ENCODE peak calls at places on chromosomes 5 and 9, in four cellular contexts. One of them, this sample, is unnamed.

GRCh38 chr5:11504794-11505193 is 399.5 kb downstream of the CTNND2 start:
- DNase-seq in astrocyte of the spinal cord: peak
- DNase-seq in GM06990: no peak
- DNase-seq in AG04450: no peak
- DNase-seq in this sample: no peak

GRCh38 chr5:2391566-2391965 is 359.9 kb downstream of the IRX2 start:
- DNase-seq in astrocyte of the spinal cord: no peak
- DNase-seq in GM06990: no peak
- DNase-seq in AG04450: no peak
- DNase-seq in this sample: no peak

GRCh38 chr9:131614340-131614739 is 69.0 kb downstream of the PRRT1B start:
- DNase-seq in astrocyte of the spinal cord: no peak
- DNase-seq in GM06990: no peak
- DNase-seq in AG04450: no peak
- DNase-seq in this sample: no peak

GRCh38 chr9:128846680-128847030 is 17.1 kb upstream of the SPOUT1 start:
- DNase-seq in astrocyte of the spinal cord: no peak
- DNase-seq in GM06990: no peak
- DNase-seq in AG04450: no peak
- DNase-seq in this sample: no peak

GRCh38 chr9:109632817-109633216 is 134.7 kb upstream of the PTPN3 start:
- DNase-seq in astrocyte of the spinal cord: no peak
- DNase-seq in GM06990: no peak
- DNase-seq in AG04450: no peak
- DNase-seq in this sample: no peak

GRCh38 chr5:107513337-107514125 is 157.2 kb downstream of the EFNA5 start:
- DNase-seq in astrocyte of the spinal cord: peak
- DNase-seq in GM06990: no peak
- DNase-seq in AG04450: no peak
- DNase-seq in this sample: no peak

GRCh38 chr5:133702773-133703770 is 90.7 kb upstream of the FSTL4 start:
- DNase-seq in astrocyte of the spinal cord: no peak
- DNase-seq in GM06990: no peak
- DNase-seq in AG04450: no peak
- DNase-seq in this sample: no peak

GRCh38 chr9:15211160-15211993 is 95.6 kb downstream of the TTC39B start:
- DNase-seq in astrocyte of the spinal cord: peak
- DNase-seq in GM06990: peak
- DNase-seq in AG04450: peak
- DNase-seq in this sample: peak

GRCh38 chr5:63916786-63917185 is 45.5 kb downstream of the HTR1A start:
- DNase-seq in astrocyte of the spinal cord: peak
- DNase-seq in GM06990: no peak
- DNase-seq in AG04450: no peak
- DNase-seq in this sample: no peak

GRCh38 chr9:35748858-35749514 is at the start of the genes GBA2 and RGP1:
- DNase-seq in astrocyte of the spinal cord: peak
- DNase-seq in GM06990: peak
- DNase-seq in AG04450: no peak
- DNase-seq in this sample: peak

GRCh38 chr9:123482295-123482970 is 126.4 kb downstream of the CRB2 start:
- DNase-seq in astrocyte of the spinal cord: no peak
- DNase-seq in GM06990: no peak
- DNase-seq in AG04450: no peak
- DNase-seq in this sample: no peak

GRCh38 chr5:150999704-151000452 is 20.5 kb upstream of the GPX3 start:
- DNase-seq in astrocyte of the spinal cord: peak
- DNase-seq in GM06990: no peak
- DNase-seq in AG04450: no peak
- DNase-seq in this sample: no peak

GRCh38 chr9:127336708-127337352 is 60.1 kb upstream of the SLC2A8 start:
- DNase-seq in astrocyte of the spinal cord: peak
- DNase-seq in GM06990: no peak
- DNase-seq in AG04450: peak
- DNase-seq in this sample: no peak

GRCh38 chr5:54743997-54744788 is 226.6 kb downstream of the SNX18 start:
- DNase-seq in astrocyte of the spinal cord: peak
- DNase-seq in GM06990: peak
- DNase-seq in AG04450: peak
- DNase-seq in this sample: peak

GRCh38 chr5:172902497-172903472 is 56.4 kb upstream of the RPL26L1 start:
- DNase-seq in astrocyte of the spinal cord: peak
- DNase-seq in GM06990: no peak
- DNase-seq in AG04450: peak
- DNase-seq in this sample: no peak

DNA sequence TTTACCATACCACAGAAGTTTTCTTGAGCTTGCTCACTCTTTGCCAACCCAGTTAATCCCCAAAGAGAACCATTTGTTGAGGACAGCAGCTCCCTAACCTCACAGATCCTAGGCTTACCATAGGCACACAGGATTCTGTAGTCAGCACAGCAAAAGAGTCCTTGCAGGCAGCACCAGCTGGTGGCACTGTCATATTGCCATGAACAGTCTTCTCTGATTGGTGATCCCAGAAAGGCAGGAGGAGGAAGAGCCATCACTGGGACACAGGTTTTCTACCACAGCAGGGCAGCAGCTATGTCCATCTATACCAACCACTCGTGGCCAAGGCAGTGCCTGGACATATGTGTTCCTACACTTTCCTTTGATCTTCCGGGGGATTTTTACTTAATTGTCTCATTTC is 297.1 kb upstream of the CD180 start:
- DNase-seq in astrocyte of the spinal cord: peak
- DNase-seq in GM06990: no peak
- DNase-seq in AG04450: no peak
- DNase-seq in this sample: no peak
- TF ChIP-seq CTCF in astrocyte of the spinal cord: peak
- TF ChIP-seq CTCF in GM06990: peak
- TF ChIP-seq CTCF in AG04450: no peak
- TF ChIP-seq CTCF in this sample: no peak

GRCh38 chr9:124675261-124676158 is 95.6 kb downstream of the NR6A1 start:
- DNase-seq in astrocyte of the spinal cord: no peak
- DNase-seq in GM06990: no peak
- DNase-seq in AG04450: no peak
- DNase-seq in this sample: no peak
- TF ChIP-seq CTCF in astrocyte of the spinal cord: no peak
- TF ChIP-seq CTCF in GM06990: no peak
- TF ChIP-seq CTCF in AG04450: no peak
- TF ChIP-seq CTCF in this sample: no peak

GRCh38 chr5:40716000-40716399 is 36.3 kb downstream of the PTGER4 start:
- DNase-seq in astrocyte of the spinal cord: no peak
- DNase-seq in GM06990: no peak
- DNase-seq in AG04450: no peak
- DNase-seq in this sample: no peak
- TF ChIP-seq CTCF in astrocyte of the spinal cord: peak
- TF ChIP-seq CTCF in GM06990: peak
- TF ChIP-seq CTCF in AG04450: peak
- TF ChIP-seq CTCF in this sample: no peak

GRCh38 chr9:134161647-134162046 is 2.7 kb downstream of the RNU6ATAC start:
- DNase-seq in astrocyte of the spinal cord: no peak
- DNase-seq in GM06990: no peak
- DNase-seq in AG04450: no peak
- DNase-seq in this sample: no peak
- TF ChIP-seq CTCF in astrocyte of the spinal cord: no peak
- TF ChIP-seq CTCF in GM06990: no peak
- TF ChIP-seq CTCF in AG04450: no peak
- TF ChIP-seq CTCF in this sample: no peak

This sample was measured in GM13976.